ENCODE peak calls at places on chromosomes 5 and 9, in four cellular contexts. E is PC-9, O is fibroblast of mammary gland, W is astrocyte. A is an unnamed sample.

GRCh38 chr9:108691614-108692013 is 164.2 kb downstream of the ACTL7B start:
- DNase-seq in O (no peak), W (no peak), E (peak), A (no peak)

GRCh38 chr9:87119328-87119881 is 172.1 kb upstream of the GAS1 start:
- DNase-seq in O (peak), W (peak), E (no peak), A (no peak)

GRCh38 chr9:105656131-105656921 is 5.9 kb upstream of the TAL2 start:
- DNase-seq in E (no peak), O (no peak), W (no peak), A (no peak)

GRCh38 chr5:167030500-167031120 is 1260.8 kb upstream of the WWC1 start:
- DNase-seq in W (no peak), O (peak), E (peak), A (no peak)

GRCh38 chr9:135353935-135354334 is 125.6 kb upstream of the PPP1R26 start:
- DNase-seq in W (no peak), E (no peak), O (no peak), A (no peak)

GRCh38 chr5:107542831-107543231 is 127.9 kb downstream of the EFNA5 start:
- DNase-seq in W (peak), O (peak), E (peak), A (peak)

GRCh38 chr9:109124089-109124488 is 4.3 kb upstream of the TMEM245 start:
- DNase-seq in E (no peak), O (no peak), W (no peak), A (no peak)

GRCh38 chr5:168001311-168001710 is 290.1 kb upstream of the WWC1 start:
- DNase-seq in W (no peak), E (no peak), O (no peak), A (no peak)

GRCh38 chr9:93819905-93820304 is 135.2 kb downstream of the BARX1 start:
- DNase-seq in E (no peak), O (no peak), W (no peak), A (no peak)

GRCh38 chr9:115118471-115119156 is 657 bp upstream of the TNC start:
- DNase-seq in O (peak), E (peak), W (peak), A (no peak)

GRCh38 chr5:137216976-137217598 is 282.0 kb downstream of the SPOCK1 start:
- DNase-seq in O (no peak), E (no peak), W (peak), A (no peak)

GRCh38 chr5:67536892-67537291 is 340.3 kb upstream of the CD180 start:
- DNase-seq in W (no peak), O (peak), E (no peak), A (no peak)

GRCh38 chr9:111016046-111017026 is 21.9 kb downstream of the LPAR1 start:
- DNase-seq in W (peak), O (peak), E (no peak), A (no peak)

GRCh38 chr9:134689320-134690181 is 47.9 kb downstream of the COL5A1 start:
- DNase-seq in O (peak), E (peak), W (no peak), A (no peak)

GRCh38 chr5:9644630-9645029 is 14.5 kb upstream of the TAS2R1 start:
- DNase-seq in O (no peak), W (no peak), E (no peak), A (no peak)

GRCh38 chr9:116149844-116150243 is 3.7 kb upstream of the PAPPA start:
- DNase-seq in E (no peak), W (no peak), O (peak), A (no peak)

GRCh38 chr9:109861918-109862317 is 81.9 kb downstream of the PALM2AKAP2 start:
- DNase-seq in O (no peak), W (no peak), E (no peak), A (no peak)

GRCh38 chr9:19619221-19619620 is 169.6 kb downstream of the SLC24A2 start:
- DNase-seq in E (no peak), W (no peak), O (no peak), A (no peak)

GRCh38 chr5:175254155-175254554 is 189.8 kb downstream of the DRD1 start:
- DNase-seq in O (peak), E (no peak), W (peak), A (no peak)

GRCh38 chr5:116370149-116370548 is 204.5 kb downstream of the SEMA6A start:
- DNase-seq in W (peak), E (no peak), O (no peak), A (no peak)

GRCh38 chr9:69900406-69900805 is 79.8 kb downstream of the CFAP95 start:
- DNase-seq in W (peak), E (no peak), O (peak), A (no peak)

GRCh38 chr9:26228273-26228672 is 550.0 kb upstream of the TUSC1 start:
- DNase-seq in W (no peak), O (peak), E (no peak), A (no peak)

GRCh38 chr5:138725153-138725884 is 27.9 kb upstream of the CTNNA1 start:
- DNase-seq in O (peak), W (peak), E (peak), A (peak)

GRCh38 chr5:142327111-142327842 is 2.5 kb upstream of the SPRY4 start:
- DNase-seq in W (peak), E (no peak), O (peak), A (no peak)

GRCh38 chr9:93320591-93321219 is 130.8 kb upstream of the FAM120A start:
- DNase-seq in O (no peak), W (no peak), E (no peak), A (no peak)

GRCh38 chr9:95980262-95981125 is 105.0 kb downstream of the ERCC6L2 start:
- DNase-seq in E (no peak), W (no peak), O (peak), A (no peak)

GRCh38 chr9:91486699-91487497 is 63.3 kb upstream of the NFIL3 start:
- DNase-seq in O (peak), W (peak), E (no peak), A (no peak)

GRCh38 chr9:116998305-116998704 is 311.2 kb downstream of the TRIM32 start:
- DNase-seq in W (peak), E (no peak), O (peak), A (no peak)

GRCh38 chr5:156669416-156669815 is 180.7 kb upstream of the PPP1R2B start:
- DNase-seq in W (no peak), E (no peak), O (no peak), A (no peak)

GRCh38 chr5:72543365-72543764 is 36.2 kb upstream of the ZNF366 start:
- DNase-seq in W (peak), O (peak), E (no peak), A (no peak)

GRCh38 chr5:33075731-33076130 is 364.6 kb downstream of the NPR3 start:
- DNase-seq in W (peak), O (peak), E (no peak), A (no peak)

GRCh38 chr9:34591091-34591910 is 1.8 kb upstream of the CNTFR start:
- DNase-seq in O (peak), W (peak), E (peak), A (peak)

GRCh38 chr9:136399176-136400037 is 563 bp downstream of the SNAPC4 start:
- DNase-seq in W (no peak), E (peak), O (peak), A (no peak)

GRCh38 chr5:76522103-76522942 is 100.9 kb downstream of the F2RL2 start:
- DNase-seq in W (no peak), E (no peak), O (no peak), A (no peak)

GRCh38 chr9:129102791-129103594 is 7.6 kb downstream of the CRAT start:
- DNase-seq in W (no peak), O (peak), E (peak), A (peak)

GRCh38 chr9:93686880-93687236 is 110.5 kb downstream of the PHF2 start:
- DNase-seq in W (no peak), E (no peak), O (no peak), A (no peak)

GRCh38 chr5:93100433-93100832 is 480.6 kb downstream of the NR2F1-AS1 start:
- DNase-seq in W (peak), O (peak), E (no peak), A (no peak)

GRCh38 chr5:80961376-80962281 is 1.5 kb downstream of the RASGRF2 start:
- DNase-seq in E (no peak), W (peak), O (no peak), A (no peak)

GRCh38 chr9:21931428-21931827 is 62.8 kb downstream of the CDKN2A start:
- DNase-seq in W (no peak), O (peak), E (no peak), A (no peak)